ENCODE peak calls at places on chromosomes 13 and 19, in five cellular contexts. E, T, M, S and F are unnamed samples. For H3K4me1, the result is how much of the 10 kb centered on the place peaks cover.

GRCh38 chr13:34462843-34463242 is 479.2 kb upstream of the NBEA start:
- DNase-seq in E (no peak), T (no peak), M (peak), S (no peak), F (no peak)

GRCh38 chr19:7871280-7871529 is 3.0 kb downstream of the PRR36 start:
- DNase-seq in E (no peak), T (no peak), M (no peak), S (no peak), F (no peak)

GRCh38 chr19:5321851-5322681 is 18.5 kb downstream of the PTPRS start:
- DNase-seq in E (no peak), T (no peak), M (no peak), S (no peak), F (no peak)

GRCh38 chr13:92196566-92197256 is 798.3 kb downstream of the GPC5 start:
- DNase-seq in E (no peak), T (no peak), M (no peak), S (no peak), F (no peak)

GRCh38 chr19:39411006-39411831 is 1.2 kb upstream of the PLEKHG2 start:
- DNase-seq in E (peak), T (peak), M (no peak), S (peak), F (no peak)

GRCh38 chr19:4581381-4582111 is 22.1 kb upstream of the SEMA6B start:
- DNase-seq in E (no peak), T (no peak), M (peak), S (no peak), F (no peak)

GRCh38 chr13:32314968-32315254 is 252 bp downstream of the ZAR1L start:
- DNase-seq in E (no peak), T (peak), M (peak), S (peak), F (no peak)

GRCh38 chr13:24228852-24229458 is 68.4 kb downstream of the SPATA13 start:
- DNase-seq in E (no peak), T (peak), M (peak), S (no peak), F (no peak)

GRCh38 chr13:64083396-64083795 is 2667.7 kb upstream of the PCDH20 start:
- DNase-seq in E (no peak), T (no peak), M (peak), S (no peak), F (no peak)

GRCh38 chr13:39887424-39887823 is 232.0 kb downstream of the COG6 start:
- DNase-seq in E (no peak), T (no peak), M (no peak), S (no peak), F (no peak)

GRCh38 chr13:84460989-84461388 is 578.7 kb upstream of the SLITRK1 start:
- DNase-seq in E (no peak), T (no peak), M (no peak), S (no peak), F (no peak)

GRCh38 chr13:82560889-82561288 is 1321.4 kb downstream of the SLITRK1 start:
- DNase-seq in E (no peak), T (no peak), M (no peak), S (no peak), F (no peak)

GRCh38 chr13:30623392-30623791 is 5.7 kb downstream of the USPL1 start:
- DNase-seq in E (no peak), T (no peak), M (no peak), S (no peak), F (no peak)

GRCh38 chr13:103539721-103540120 is 473.5 kb upstream of the SLC10A2 start:
- DNase-seq in E (no peak), T (no peak), M (no peak), S (no peak), F (no peak)

GRCh38 chr13:20222553-20222952 is 9.6 kb downstream of the GJB6 start:
- DNase-seq in E (no peak), T (no peak), M (no peak), S (no peak), F (no peak)

GRCh38 chr13:63680704-63681103 is 2265.1 kb upstream of the PCDH20 start:
- DNase-seq in E (no peak), T (no peak), M (no peak), S (no peak), F (no peak)

GRCh38 chr13:38824342-38824741 is 137.5 kb downstream of the FREM2 start:
- DNase-seq in E (no peak), T (no peak), M (no peak), S (no peak), F (no peak)

GRCh38 chr13:81577601-81578000 is 1236.7 kb upstream of the SPRY2 start:
- DNase-seq in E (no peak), T (no peak), M (no peak), S (no peak), F (no peak)

GRCh38 chr19:40464059-40465024 is 1.2 kb downstream of the BLVRB start:
- DNase-seq in E (peak), T (peak), M (peak), S (peak), F (peak)

GRCh38 chr13:31301119-31301518 is 101.3 kb downstream of the B3GLCT start:
- DNase-seq in E (no peak), T (no peak), M (no peak), S (no peak), F (no peak)

GRCh38 chr13:27481766-27482165 is 31.4 kb upstream of the MTIF3 start:
- DNase-seq in E (peak), T (no peak), M (peak), S (no peak), F (no peak)

GRCh38 chr19:2278504-2279158 is 3.3 kb downstream of the PEAK3 start:
- DNase-seq in E (no peak), T (no peak), M (no peak), S (no peak), F (no peak)
- H3K4me1 ChIP-seq in E (under half), T (under half), M (under half), S (under half), F (under half)

DNA sequence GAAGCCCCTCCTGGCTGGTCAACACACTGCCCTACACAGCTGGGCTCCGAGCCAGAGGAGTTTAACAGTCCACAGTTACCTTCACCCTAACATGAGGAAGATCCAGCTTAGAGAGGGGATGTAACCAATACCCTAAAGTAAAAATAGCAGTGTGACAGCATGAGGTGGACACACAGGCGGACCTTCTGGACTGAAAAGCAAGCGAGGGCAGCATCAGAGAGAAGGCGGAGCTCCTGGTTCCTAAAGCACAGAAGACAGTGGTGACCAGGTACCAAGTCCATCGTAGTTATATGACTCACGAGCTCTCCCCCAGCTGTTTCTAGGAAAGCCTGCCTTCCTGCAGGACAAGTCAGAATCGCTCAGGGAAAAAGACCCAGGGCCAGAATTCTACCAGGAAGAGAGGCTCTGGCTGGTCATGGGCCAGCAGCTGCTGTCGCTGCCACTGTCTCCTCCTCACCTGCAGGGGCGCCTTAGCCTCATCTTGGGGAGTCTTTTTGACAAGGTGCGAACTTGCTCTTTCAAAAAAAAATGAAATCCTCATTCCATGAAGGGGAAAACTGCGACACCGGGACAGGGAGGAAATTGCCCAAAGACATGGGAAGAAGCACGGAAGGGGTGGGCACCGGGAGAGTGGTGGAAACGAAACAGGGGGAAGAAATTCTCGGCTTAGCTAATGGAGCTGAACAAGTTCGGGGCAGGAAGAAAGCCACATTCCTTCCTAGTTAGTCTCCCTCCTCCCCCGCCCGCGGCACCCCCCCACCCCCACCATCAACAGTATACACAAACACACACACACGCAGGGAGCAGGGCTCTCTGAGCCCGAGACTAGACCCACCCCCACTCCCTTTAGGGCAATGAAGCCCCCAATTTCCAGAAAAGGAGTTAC is 1.7 kb downstream of the ELL start:
- DNase-seq in E (peak), T (peak), M (peak), S (peak), F (no peak)
- H3K4me1 ChIP-seq in E (under half), T (under half), M (under half), S (under half), F (under half)

GRCh38 chr19:35744335-35744687 is 907 bp downstream of the U2AF1L4 start:
- DNase-seq in E (no peak), T (no peak), M (no peak), S (no peak), F (no peak)

GRCh38 chr19:35744688-35745327 is 410 bp downstream of the U2AF1L4 start:
- DNase-seq in E (peak), T (peak), M (peak), S (peak), F (peak)

GRCh38 chr19:35746556-35746955 is 1.1 kb downstream of the PSENEN start:
- DNase-seq in E (no peak), T (no peak), M (no peak), S (no peak), F (no peak)

GRCh38 chr19:35746087-35746462 is 624 bp downstream of the PSENEN start:
- DNase-seq in E (no peak), T (no peak), M (no peak), S (no peak), F (no peak)

DNA sequence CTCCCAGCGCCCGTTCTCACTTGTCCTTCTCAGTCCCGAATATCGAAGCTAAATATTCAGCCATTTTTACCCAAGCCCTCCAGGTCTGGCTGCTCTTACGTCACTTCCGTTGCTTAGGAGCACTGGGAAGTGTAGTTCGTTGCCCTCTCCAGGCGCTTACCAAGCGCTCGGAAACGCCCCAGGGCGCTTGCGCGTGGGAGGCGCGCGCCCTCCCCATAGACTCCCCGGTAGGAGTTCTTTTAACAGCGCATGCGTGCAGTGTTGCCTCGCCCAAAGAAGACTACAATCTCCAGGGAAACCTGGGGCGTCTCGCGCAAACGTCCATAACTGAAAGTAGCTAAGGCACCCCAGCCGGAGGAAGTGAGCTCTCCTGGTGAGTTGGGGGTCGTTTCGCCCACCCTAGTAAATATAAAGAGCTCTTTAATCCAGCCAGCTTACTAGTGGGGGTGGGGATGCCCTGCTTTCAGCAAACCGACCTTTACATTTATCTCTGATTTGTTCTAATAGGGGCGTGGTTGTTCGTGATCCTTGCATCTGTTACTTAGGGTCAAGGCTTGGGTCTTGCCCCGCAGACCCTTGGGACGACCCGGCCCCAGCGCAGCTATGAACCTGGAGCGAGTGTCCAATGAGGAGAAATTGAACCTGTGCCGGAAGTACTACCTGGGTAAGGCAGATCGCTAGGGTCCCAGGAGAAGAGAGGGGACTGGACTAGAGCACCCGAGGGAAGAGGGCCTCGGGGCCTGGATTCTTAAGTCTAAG is at the start of the genes PSENEN and U2AF1L4:
- DNase-seq in E (peak), T (peak), M (peak), S (peak), F (peak)
- H3K4me1 ChIP-seq in E (under half), T (under half), M (under half), S (under half), F (under half)

GRCh38 chr13:100523437-100523836 is 65.2 kb downstream of the GGACT start:
- DNase-seq in E (no peak), T (no peak), M (no peak), S (no peak), F (no peak)

GRCh38 chr13:100520936-100521765 is 67.4 kb downstream of the GGACT start:
- DNase-seq in E (no peak), T (no peak), M (no peak), S (no peak), F (no peak)

GRCh38 chr13:100523994-100524393 is 64.6 kb downstream of the GGACT start:
- DNase-seq in E (no peak), T (no peak), M (no peak), S (no peak), F (no peak)

GRCh38 chr13:100519626-100520025 is 69.0 kb downstream of the GGACT start:
- DNase-seq in E (no peak), T (no peak), M (no peak), S (no peak), F (no peak)

GRCh38 chr13:100521912-100522490 is 66.6 kb downstream of the GGACT start:
- DNase-seq in E (no peak), T (no peak), M (no peak), S (no peak), F (no peak)
- H3K4me1 ChIP-seq in E (under half), T (under half), M (under half), S (under half), F (under half)

DNA sequence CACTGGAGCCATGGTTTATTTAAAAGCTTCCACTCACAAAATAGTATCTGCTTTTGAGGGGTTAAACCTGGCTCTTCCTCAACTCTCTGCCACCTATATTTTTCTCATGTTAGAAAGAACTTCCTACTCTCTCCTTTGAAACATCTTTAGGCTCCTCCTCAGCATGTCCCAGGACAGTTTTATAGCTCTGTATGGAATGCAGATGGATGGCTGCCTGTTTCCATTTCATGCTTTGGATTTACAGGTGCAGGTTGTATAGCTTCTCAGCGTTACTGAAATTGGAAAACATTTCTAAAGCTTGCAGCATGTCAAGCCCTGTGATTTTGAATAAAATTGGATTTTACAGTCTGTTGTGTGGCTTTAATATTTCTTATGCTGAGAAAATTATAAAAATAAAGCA is 314.0 kb downstream of the NDFIP2 start:
- DNase-seq in E (no peak), T (no peak), M (no peak), S (no peak), F (no peak)
- H3K4me1 ChIP-seq in E (under half), T (under half), M (under half), S (under half), F (under half)

GRCh38 chr19:11321206-11322126 is 18.0 kb downstream of the RAB3D start:
- DNase-seq in E (no peak), T (no peak), M (no peak), S (no peak), F (no peak)

GRCh38 chr19:11323601-11324078 is 15.8 kb downstream of the RAB3D start:
- DNase-seq in E (no peak), T (no peak), M (no peak), S (no peak), F (no peak)

GRCh38 chr19:11324748-11325389 is 14.6 kb downstream of the RAB3D start:
- DNase-seq in E (peak), T (no peak), M (no peak), S (no peak), F (no peak)

GRCh38 chr19:11324079-11324661 is 15.3 kb downstream of the RAB3D start:
- DNase-seq in E (peak), T (peak), M (peak), S (peak), F (peak)

GRCh38 chr19:11322269-11323024 is 17.0 kb downstream of the RAB3D start:
- DNase-seq in E (no peak), T (no peak), M (no peak), S (no peak), F (no peak)
- H3K4me1 ChIP-seq in E (under half), T (under half), M (under half), S (under half), F (under half)

GRCh38 chr13:111382411-111382810 is 62.0 kb downstream of the TEX29 start:
- DNase-seq in E (no peak), T (no peak), M (no peak), S (no peak), F (no peak)

GRCh38 chr13:111384441-111385181 is 64.2 kb downstream of the TEX29 start:
- DNase-seq in E (no peak), T (no peak), M (no peak), S (no peak), F (no peak)

GRCh38 chr13:111383591-111384440 is 63.4 kb downstream of the TEX29 start:
- DNase-seq in E (no peak), T (no peak), M (no peak), S (no peak), F (no peak)

GRCh38 chr13:111385182-111385857 is 64.9 kb downstream of the TEX29 start:
- DNase-seq in E (no peak), T (no peak), M (no peak), S (no peak), F (no peak)

GRCh38 chr13:111382877-111383276 is 62.4 kb downstream of the TEX29 start:
- DNase-seq in E (no peak), T (no peak), M (no peak), S (no peak), F (no peak)
- H3K4me1 ChIP-seq in E (under half), T (under half), M (under half), S (under half), F (under half)

GRCh38 chr19:22623841-22624221 is 10.3 kb upstream of the ZNF492 start:
- DNase-seq in E (no peak), T (no peak), M (no peak), S (no peak), F (no peak)

GRCh38 chr19:22622901-22623840 is 11.0 kb upstream of the ZNF492 start:
- DNase-seq in E (peak), T (no peak), M (no peak), S (peak), F (no peak)

GRCh38 chr19:22628401-22628800 is 5.7 kb upstream of the ZNF492 start:
- DNase-seq in E (no peak), T (no peak), M (no peak), S (no peak), F (no peak)

GRCh38 chr19:22625266-22626035 is 8.7 kb upstream of the ZNF492 start:
- DNase-seq in E (no peak), T (no peak), M (no peak), S (no peak), F (no peak)

GRCh38 chr19:22627526-22627925 is 6.6 kb upstream of the ZNF492 start:
- DNase-seq in E (no peak), T (no peak), M (no peak), S (no peak), F (no peak)
- H3K4me1 ChIP-seq in E (under half), T (under half), M (under half), S (under half), F (under half)